ENCODE peak calls at places on chromosome 10, in five cellular contexts. S, V, U, D and G are unnamed samples. For H3K9me3, the result is how much of the 10 kb centered on the place peaks cover.

GRCh38 chr10:65827344-65827743 is 1098.5 kb upstream of the LRRTM3 start:
- DNase-seq in V (no peak), U (no peak), S (no peak), D (no peak), G (no peak)

GRCh38 chr10:74991435-74991834 is 120.0 kb upstream of the SAMD8 start:
- DNase-seq in S (no peak), V (no peak), D (peak), U (no peak), G (no peak)

GRCh38 chr10:27601519-27601918 is 97.4 kb downstream of the RAB18 start:
- DNase-seq in U (peak), D (peak), V (no peak), S (no peak), G (no peak)

GRCh38 chr10:7410800-7411670 is at the start of gene SFMBT2:
- DNase-seq in V (peak), S (no peak), D (peak), U (peak), G (peak)

GRCh38 chr10:23081891-23082290 is 13.5 kb upstream of the MSRB2 start:
- DNase-seq in D (peak), V (no peak), S (no peak), U (peak), G (no peak)

GRCh38 chr10:48450811-48451466 is 144.5 kb downstream of the MAPK8 start:
- DNase-seq in U (no peak), V (peak), S (no peak), D (no peak), G (peak)

GRCh38 chr10:109219935-109220334 is 703.4 kb downstream of the XPNPEP1 start:
- DNase-seq in V (no peak), S (no peak), U (no peak), D (no peak), G (no peak)

GRCh38 chr10:59098387-59098786 is 78.1 kb upstream of the PHYHIPL start:
- DNase-seq in S (no peak), D (peak), V (no peak), U (peak), G (no peak)

GRCh38 chr10:94183666-94184264 is 179.0 kb downstream of the NOC3L start:
- DNase-seq in S (no peak), U (peak), D (peak), V (no peak), G (no peak)

GRCh38 chr10:128525936-128526335 is 399.7 kb upstream of the MKI67 start:
- DNase-seq in S (no peak), V (no peak), D (no peak), U (no peak), G (no peak)

GRCh38 chr10:810351-810846 is 120.9 kb upstream of the DIP2C start:
- DNase-seq in S (no peak), D (no peak), U (peak), V (no peak), G (no peak)

GRCh38 chr10:73785721-73786511 is 510 bp downstream of the ZSWIM8 start:
- DNase-seq in V (no peak), S (no peak), U (peak), D (peak), G (peak)

GRCh38 chr10:63749915-63750314 is 228.7 kb downstream of the REEP3 start:
- DNase-seq in D (no peak), U (no peak), S (no peak), V (no peak), G (no peak)

GRCh38 chr10:28928484-28928883 is 251.2 kb downstream of the BAMBI start:
- DNase-seq in S (no peak), D (no peak), V (no peak), U (no peak), G (no peak)

GRCh38 chr10:45602082-45602730 is 70.4 kb downstream of the ZFAND4 start:
- DNase-seq in S (no peak), D (peak), U (peak), V (no peak), G (no peak)

GRCh38 chr10:118505363-118505762 is 90.1 kb downstream of the PRLHR start:
- DNase-seq in D (no peak), U (no peak), V (no peak), S (no peak), G (no peak)

GRCh38 chr10:101060951-101061813 is 607 bp upstream of the KAZALD1 start:
- DNase-seq in U (peak), V (peak), S (peak), D (peak), G (peak)

DNA sequence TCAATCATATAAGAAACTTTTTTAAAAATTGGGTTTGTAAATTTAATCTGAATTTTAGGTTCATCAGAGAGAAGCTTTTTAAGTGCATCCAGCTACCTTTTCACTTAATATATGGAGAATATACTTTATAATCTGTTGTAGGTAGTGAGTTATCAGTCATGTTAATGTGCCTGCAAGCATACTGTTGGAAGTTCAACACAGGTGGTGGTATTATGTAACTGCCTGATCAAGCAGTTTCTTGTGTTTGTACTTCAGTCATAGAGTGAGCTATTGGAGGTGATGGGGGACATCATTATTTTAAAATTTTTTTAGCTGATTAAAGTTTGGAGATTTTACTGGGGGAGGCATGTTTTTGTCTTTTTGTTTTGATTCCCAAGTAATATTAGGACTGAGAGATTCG is 2.5 kb downstream of the TNKS2 start:
- DNase-seq in S (no peak), U (no peak), V (no peak), D (no peak), G (no peak)
- H3K4me3 ChIP-seq in S (peak), U (no peak), V (no peak), D (peak), G (peak)

GRCh38 chr10:37285063-37285462 is 159.7 kb downstream of the ANKRD30A start:
- DNase-seq in D (no peak), U (no peak), S (no peak), V (no peak), G (no peak)
- H3K9me3 ChIP-seq in D (under half), U (under half), S (under half), V (under half), G (under half)

GRCh38 chr10:132539894-132540293 is 2.3 kb downstream of the INPP5A start:
- DNase-seq in U (peak), V (no peak), D (peak), S (no peak), G (peak)
- H3K4me3 ChIP-seq in U (no peak), V (peak), D (peak), S (peak), G (peak)

GRCh38 chr10:43644252-43644651 is 4.4 kb downstream of the ZNF32 start:
- DNase-seq in U (peak), V (no peak), S (no peak), D (peak), G (no peak)
- H3K9me3 ChIP-seq in U (under half), V (under half), S (under half), D (under half), G (half or more)

DNA sequence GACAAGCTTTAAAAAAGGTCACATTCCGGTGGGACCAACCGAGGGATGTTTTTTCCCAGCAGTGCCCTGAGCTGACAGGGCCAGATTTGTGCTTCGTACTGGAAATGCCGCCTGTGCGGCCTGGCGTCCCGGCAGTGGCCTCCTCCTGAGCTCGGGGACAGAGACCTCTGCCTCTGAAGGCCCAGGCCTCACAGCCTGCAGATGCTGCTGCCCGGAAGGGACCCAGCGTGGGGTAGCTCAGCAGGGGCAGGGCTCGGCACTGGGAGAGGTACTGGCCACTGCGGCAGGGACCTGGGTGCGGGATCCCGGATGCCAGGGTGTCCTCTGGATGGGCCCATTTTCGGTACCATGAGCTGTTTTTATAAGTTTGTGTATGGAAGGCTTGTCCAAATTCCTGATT is 52.4 kb upstream of the CFAP46 start:
- DNase-seq in S (no peak), U (no peak), D (no peak), V (peak), G (no peak)
- H3K4me3 ChIP-seq in S (peak), U (no peak), D (peak), V (peak), G (no peak)